ENCODE peak calls at places on chromosomes 2 and 18, in five cellular contexts. H is IMR-90, M is endothelial cell, W is neural progenitor cell, L is sigmoid colon. O is an unnamed sample.

GRCh38 chr18:51211552-51211951 is 14.1 kb upstream of the MEX3C start:
- DNase-seq in W (no peak), H (peak; percentile 59), L (no peak), M (no peak), O (no peak)

GRCh38 chr2:96860065-96861029 is 2.5 kb upstream of the ANKRD39 start:
- DNase-seq in W (no peak), H (no peak), M (no peak), L (peak; percentile 75), O (no peak)

GRCh38 chr18:64115906-64116305 is 33.0 kb downstream of the LINC00305 start:
- DNase-seq in H (no peak), L (no peak), W (no peak), M (no peak), O (no peak)

GRCh38 chr2:209095432-209095831 is 328.4 kb upstream of the MAP2 start:
- DNase-seq in L (no peak), M (no peak), W (no peak), H (no peak), O (no peak)

GRCh38 chr2:223169830-223170605 is 118.0 kb downstream of the KCNE4 start:
- DNase-seq in L (no peak), W (no peak), H (no peak), M (no peak), O (no peak)

GRCh38 chr2:169272035-169272434 is 90.3 kb downstream of the LRP2 start:
- DNase-seq in L (no peak), W (no peak), M (no peak), H (no peak), O (no peak)

GRCh38 chr18:59639821-59640220 is 57.4 kb downstream of the CCBE1 start:
- DNase-seq in M (no peak), W (no peak), H (peak; percentile 43), L (no peak), O (no peak)

GRCh38 chr18:34806527-34806926 is 96.4 kb downstream of the DTNA start:
- DNase-seq in M (no peak), H (no peak), W (no peak), L (no peak), O (no peak)

GRCh38 chr18:58934356-58934755 is 69.7 kb downstream of the ZNF532 start:
- DNase-seq in M (no peak), H (no peak), L (no peak), W (no peak), O (no peak)

GRCh38 chr2:20934226-20934625 is 109.6 kb downstream of the APOB start:
- DNase-seq in L (no peak), W (no peak), M (no peak), H (no peak), O (no peak)

GRCh38 chr2:54767921-54768320 is 44.5 kb downstream of the EML6 start:
- DNase-seq in W (no peak), M (no peak), L (no peak), H (peak; percentile 47), O (no peak)

GRCh38 chr2:100941646-100942240 is 60.3 kb upstream of the RPL31 start:
- DNase-seq in W (no peak), M (no peak), H (peak; percentile 54), L (no peak), O (no peak)

GRCh38 chr18:3620146-3621119 is 170.5 kb downstream of the TGIF1 start:
- DNase-seq in M (no peak), L (no peak), W (no peak), H (no peak), O (no peak)

GRCh38 chr2:184199274-184199673 is 399.1 kb upstream of the ZNF804A start:
- DNase-seq in W (no peak), L (no peak), M (no peak), H (no peak), O (no peak)

GRCh38 chr2:85222792-85223191 is 89.6 kb downstream of the TCF7L1 start:
- DNase-seq in L (no peak), W (no peak), H (no peak), M (no peak), O (no peak)

GRCh38 chr2:218988650-218989049 is 3.7 kb upstream of the FEV start:
- DNase-seq in M (no peak), H (no peak), W (no peak), L (peak; percentile 33), O (no peak)

GRCh38 chr18:49757513-49758262 is 55.6 kb downstream of the ACAA2 start:
- DNase-seq in W (peak; percentile 9), M (no peak), L (no peak), H (no peak), O (no peak)

GRCh38 chr2:206023183-206023582 is 62.8 kb downstream of the INO80D start:
- DNase-seq in W (no peak), H (no peak), M (no peak), L (no peak), O (no peak)

GRCh38 chr2:54176577-54176976 is 61.2 kb downstream of the ACYP2 start:
- DNase-seq in W (no peak), M (peak; percentile 63), H (peak; percentile 46), L (peak; percentile 71), O (no peak)

GRCh38 chr2:189276277-189276676 is 96.7 kb upstream of the COL5A2 start:
- DNase-seq in H (peak; percentile 97), M (no peak), W (no peak), L (no peak), O (no peak)

GRCh38 chr2:224405841-224406370 is 4.0 kb upstream of the FAM124B start:
- DNase-seq in W (no peak), M (no peak), H (no peak), L (no peak), O (no peak)

GRCh38 chr2:76080154-76080553 is 369.4 kb upstream of the GCFC2 start:
- DNase-seq in W (peak; percentile 17), L (no peak), H (no peak), M (no peak), O (no peak)
- TF ChIP-seq CTCF in W (peak; percentile 39), L (no peak), H (no peak), M (no peak), O (no peak)

GRCh38 chr2:79275197-79275596 is 115.6 kb upstream of the REG3A start:
- DNase-seq in H (no peak), W (no peak), M (no peak), L (no peak), O (no peak)
- TF ChIP-seq CTCF in H (no peak), W (peak; percentile 48), M (peak; percentile 57), L (no peak), O (no peak)

DNA sequence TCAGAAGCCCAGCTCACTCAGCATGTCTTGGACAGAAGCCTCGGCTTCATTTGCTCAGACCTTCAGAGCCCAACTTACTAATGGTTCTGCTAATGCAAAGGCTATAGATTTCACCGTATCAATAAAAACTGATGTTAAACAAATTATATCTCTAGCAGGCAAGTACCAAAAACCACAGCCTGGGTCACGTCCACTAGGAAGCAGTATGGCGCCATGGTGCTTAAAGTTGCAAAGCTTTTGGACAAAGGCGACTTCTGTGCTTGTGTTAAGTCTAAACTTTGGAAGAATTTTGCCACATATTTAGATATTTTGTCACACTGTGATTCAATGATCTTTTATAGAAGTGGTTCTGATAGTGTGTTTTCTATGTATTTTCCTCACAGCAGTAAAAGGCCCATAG is 276.8 kb upstream of the PARD3B start:
- DNase-seq in L (no peak), M (no peak), H (peak; percentile 12), W (no peak), O (no peak)
- TF ChIP-seq CTCF in L (no peak), M (no peak), H (no peak), W (peak; percentile 31), O (no peak)

DNA sequence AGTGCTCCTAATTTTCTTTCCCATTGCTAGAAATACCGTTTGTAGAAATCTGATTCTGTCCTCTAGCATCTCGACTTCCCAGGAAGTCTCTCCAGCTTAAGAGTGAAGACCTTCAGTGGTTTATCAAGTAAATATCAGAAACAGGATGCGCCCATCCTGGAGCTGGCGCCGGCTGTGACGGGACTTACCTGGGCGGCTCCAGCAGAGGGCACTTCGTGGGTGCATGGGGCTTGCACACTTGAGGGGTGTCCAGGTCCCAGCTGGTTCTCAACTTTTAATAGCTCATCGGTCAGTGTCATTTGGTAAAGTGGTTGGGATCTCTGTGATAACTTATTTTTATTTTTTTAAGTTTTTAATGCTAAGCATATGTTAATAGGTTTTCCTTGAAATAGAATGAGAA is 167.0 kb upstream of the TPO start:
- DNase-seq in W (no peak), H (no peak), L (no peak), M (no peak), O (no peak)
- TF ChIP-seq CTCF in W (peak; percentile 39), H (no peak), L (no peak), M (no peak), O (no peak)

GRCh38 chr18:22223961-22224322 is 54.6 kb downstream of the GATA6 start:
- DNase-seq in H (no peak), L (no peak), W (no peak), M (no peak), O (no peak)

GRCh38 chr18:22224339-22224738 is 55.0 kb downstream of the GATA6 start:
- DNase-seq in H (no peak), L (no peak), W (no peak), M (no peak), O (no peak)

GRCh38 chr18:22223263-22223960 is 54.0 kb downstream of the GATA6 start:
- DNase-seq in H (peak; percentile 95), L (peak; percentile 71), M (no peak), W (no peak), O (peak; percentile 75)

GRCh38 chr18:22221350-22221749 is 52.0 kb downstream of the GATA6 start:
- DNase-seq in L (no peak), H (no peak), W (no peak), M (no peak), O (no peak)

GRCh38 chr18:22219568-22220355 is 50.4 kb downstream of the GATA6 start:
- DNase-seq in L (no peak), M (no peak), H (no peak), W (peak; percentile 10), O (no peak)
- TF ChIP-seq CTCF in L (no peak), M (no peak), H (no peak), W (peak; percentile 11), O (no peak)

GRCh38 chr18:45277870-45278269 is 337.4 kb upstream of the SLC14A2 start:
- DNase-seq in M (no peak), H (no peak), W (no peak), L (no peak), O (no peak)

GRCh38 chr18:45280486-45281263 is 334.6 kb upstream of the SLC14A2 start:
- DNase-seq in L (no peak), H (no peak), M (no peak), W (no peak), O (no peak)

GRCh38 chr18:45285251-45285650 is 330.0 kb upstream of the SLC14A2 start:
- DNase-seq in W (no peak), H (no peak), M (no peak), L (no peak), O (no peak)

GRCh38 chr18:45284174-45284573 is 331.1 kb upstream of the SLC14A2 start:
- DNase-seq in L (no peak), M (no peak), W (no peak), H (no peak), O (no peak)

DNA sequence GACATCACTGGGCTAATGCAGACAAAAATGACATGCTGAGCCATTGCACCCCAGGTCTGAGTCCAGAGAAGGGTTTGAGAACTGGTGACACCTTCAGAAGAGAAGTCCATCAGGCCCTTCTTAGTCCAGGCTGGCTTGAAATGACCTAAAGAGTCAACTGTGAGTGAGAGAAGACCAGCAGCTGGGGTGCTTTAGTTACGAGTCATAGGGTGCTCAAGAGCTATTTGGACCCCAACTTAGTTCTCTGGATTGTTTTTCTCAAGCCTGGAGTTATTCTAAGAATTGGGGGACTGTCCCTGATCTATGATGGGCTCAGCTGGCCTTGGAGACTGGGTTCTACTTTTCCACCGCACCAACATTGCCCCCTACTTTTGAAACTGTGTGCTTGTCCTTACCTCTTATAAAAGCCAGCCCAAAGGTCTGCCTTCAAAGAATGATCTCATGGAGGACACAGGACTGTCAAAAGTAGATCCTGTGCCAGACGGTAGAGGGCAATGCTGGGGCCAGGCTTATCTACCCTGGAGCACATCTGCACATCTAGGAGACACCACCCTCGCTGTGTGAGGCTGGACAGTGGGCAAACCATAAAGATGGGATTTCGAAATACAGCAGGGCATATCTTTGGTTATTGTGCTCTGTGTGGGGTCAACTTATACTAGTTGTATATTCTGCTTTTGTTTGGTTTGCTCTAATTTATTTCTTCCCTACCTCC is 333.0 kb upstream of the SLC14A2 start:
- DNase-seq in W (no peak), H (no peak), L (no peak), M (no peak), O (no peak)
- TF ChIP-seq CTCF in W (no peak), H (no peak), L (no peak), M (no peak), O (no peak)

O was measured in omental fat pad.